ENCODE peak calls at places on chromosome 21, in five cellular contexts. V is A549, H is heart left ventricle, T is stomach, I is Peyer's patch. C is an unnamed sample. For H3K4me1, the result is how much of the 10 kb centered on the place peaks cover.

GRCh38 chr21:26070822-26071425 is 99.6 kb downstream of the APP start:
- DNase-seq in V (peak), H (no peak), T (no peak), I (no peak), C (no peak)

GRCh38 chr21:38997051-38997450 is 186.2 kb downstream of the PSMG1 start:
- DNase-seq in V (no peak), H (no peak), T (no peak), I (no peak), C (no peak)

GRCh38 chr21:37551406-37552355 is 185.1 kb downstream of the DYRK1A start:
- DNase-seq in V (no peak), H (no peak), T (peak), I (no peak), C (no peak)

GRCh38 chr21:36791150-36791549 is 92.2 kb downstream of the SIM2 start:
- DNase-seq in V (no peak), H (no peak), T (no peak), I (no peak), C (no peak)

GRCh38 chr21:27885296-27885711 is 918.4 kb upstream of the ADAMTS5 start:
- DNase-seq in V (no peak), H (peak), T (no peak), I (no peak), C (peak)

GRCh38 chr21:40383951-40384350 is 463.0 kb downstream of the DSCAM start:
- DNase-seq in V (no peak), H (no peak), T (no peak), I (no peak), C (no peak)

GRCh38 chr21:40658237-40658636 is 188.7 kb downstream of the DSCAM start:
- DNase-seq in V (no peak), H (no peak), T (no peak), I (no peak), C (no peak)

GRCh38 chr21:25986928-25987327 is 183.6 kb downstream of the APP start:
- DNase-seq in V (no peak), H (no peak), T (no peak), I (no peak), C (no peak)

GRCh38 chr21:39345440-39345839 is 3.4 kb downstream of the HMGN1 start:
- DNase-seq in V (no peak), H (no peak), T (no peak), I (no peak), C (no peak)

GRCh38 chr21:43928230-43928607 is 63.2 kb downstream of the AGPAT3 start:
- DNase-seq in V (no peak), H (peak), T (no peak), I (no peak), C (no peak)

GRCh38 chr21:39189857-39190604 is 6.8 kb upstream of the PSMG1 start:
- DNase-seq in V (no peak), H (no peak), T (no peak), I (no peak), C (no peak)

GRCh38 chr21:21715286-21715969 is 717.2 kb downstream of the NCAM2 start:
- DNase-seq in V (no peak), H (no peak), T (no peak), I (no peak), C (no peak)

DNA sequence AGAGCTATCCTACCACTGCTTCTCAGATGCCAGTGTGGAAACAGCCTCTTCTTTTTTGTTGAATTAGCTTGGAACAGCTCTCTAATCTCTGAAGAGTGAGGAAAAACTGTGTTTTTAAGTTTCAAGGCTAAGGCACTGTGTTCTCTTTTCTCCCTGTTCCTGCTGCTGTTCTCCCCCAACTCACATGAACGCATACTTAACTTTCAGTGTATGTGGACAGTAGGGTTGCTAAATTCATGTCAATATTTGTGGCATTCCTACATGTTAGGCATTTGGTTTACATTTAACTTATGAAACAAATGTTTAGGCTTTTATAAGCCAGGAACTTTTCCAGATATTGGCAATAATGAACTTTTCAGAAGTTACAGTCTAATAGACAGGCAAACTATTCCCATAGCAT is 6.8 kb downstream of the BACH1 start:
- DNase-seq in V (no peak), H (no peak), T (no peak), I (no peak), C (no peak)
- H3K4me1 ChIP-seq in V (under half), H (half or more), T (under half), I (under half), C (half or more)

GRCh38 chr21:29299046-29299905 is 554 bp downstream of the BACH1 start:
- DNase-seq in V (peak), H (peak), T (peak), I (peak), C (peak)
- TF ChIP-seq POLR2A in V (no peak), H (no peak), T (no peak), I (no peak), C (no peak)

DNA sequence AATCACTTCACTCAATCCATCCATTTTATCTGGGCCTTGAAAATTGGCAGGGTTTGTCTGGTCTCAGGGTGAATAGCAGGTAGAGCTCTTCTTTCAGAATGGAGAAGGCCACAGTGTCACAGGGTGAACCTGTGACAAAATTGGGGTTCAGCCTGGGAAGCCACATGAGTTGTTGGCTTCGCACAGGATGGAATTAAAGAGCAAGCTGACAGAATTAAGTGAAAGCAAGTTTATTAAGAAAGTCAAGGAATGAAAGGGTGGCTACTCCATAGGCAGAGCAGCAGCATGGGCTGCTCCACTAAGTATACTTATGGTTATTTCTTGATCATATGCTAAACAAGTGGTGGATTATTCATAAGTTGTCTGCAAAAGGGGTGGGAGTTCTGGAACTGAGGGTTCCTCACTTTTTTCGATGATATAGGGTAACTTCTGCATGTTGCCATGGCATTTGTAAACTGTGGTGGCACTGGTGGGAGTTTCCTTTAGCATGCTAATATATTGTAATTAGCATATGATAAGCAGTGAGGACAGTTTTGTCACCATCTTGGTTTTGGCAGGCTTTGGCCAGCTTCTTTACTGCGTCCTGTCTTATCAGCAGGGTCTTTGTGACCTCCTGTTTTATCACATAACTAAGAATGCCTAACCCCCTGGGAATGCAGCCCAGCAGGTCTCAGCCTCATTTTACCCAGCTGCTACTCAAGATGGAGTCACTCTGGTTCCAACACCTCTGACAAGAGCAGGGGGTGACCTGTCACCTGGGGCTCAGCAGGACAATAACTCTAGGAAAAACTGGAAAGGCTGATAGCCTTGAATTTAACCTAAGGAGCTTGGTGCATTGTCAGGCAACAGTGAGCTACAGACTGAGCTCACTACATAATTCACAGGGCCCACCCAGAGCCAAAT is 5.1 kb downstream of the IFNAR2 start:
- DNase-seq in V (no peak), H (no peak), T (no peak), I (no peak), C (no peak)
- H3K27ac ChIP-seq in V (no peak), H (peak), T (no peak), I (no peak), C (no peak)

GRCh38 chr21:45325206-45326168 is 37.8 kb upstream of the POFUT2 start:
- DNase-seq in V (no peak), H (peak), T (no peak), I (peak), C (no peak)

GRCh38 chr21:45324430-45325205 is 36.9 kb upstream of the POFUT2 start:
- DNase-seq in V (peak), H (peak), T (no peak), I (peak), C (peak)

GRCh38 chr21:45327458-45328197 is 39.9 kb upstream of the POFUT2 start:
- DNase-seq in V (no peak), H (peak), T (no peak), I (peak), C (no peak)

GRCh38 chr21:45326834-45327457 is 39.3 kb upstream of the POFUT2 start:
- DNase-seq in V (no peak), H (peak), T (no peak), I (peak), C (no peak)

GRCh38 chr21:45326169-45326833 is 38.6 kb upstream of the POFUT2 start:
- DNase-seq in V (no peak), H (peak), T (no peak), I (peak), C (no peak)
- H3K4me1 ChIP-seq in V (half or more), H (under half), T (under half), I (under half), C (under half)

GRCh38 chr21:41953249-41953830 is 478 bp downstream of the C2CD2 start:
- DNase-seq in V (no peak), H (peak), T (peak), I (peak), C (no peak)
- TF ChIP-seq POLR2A in V (no peak), H (no peak), T (no peak), I (no peak), C (peak)

DNA sequence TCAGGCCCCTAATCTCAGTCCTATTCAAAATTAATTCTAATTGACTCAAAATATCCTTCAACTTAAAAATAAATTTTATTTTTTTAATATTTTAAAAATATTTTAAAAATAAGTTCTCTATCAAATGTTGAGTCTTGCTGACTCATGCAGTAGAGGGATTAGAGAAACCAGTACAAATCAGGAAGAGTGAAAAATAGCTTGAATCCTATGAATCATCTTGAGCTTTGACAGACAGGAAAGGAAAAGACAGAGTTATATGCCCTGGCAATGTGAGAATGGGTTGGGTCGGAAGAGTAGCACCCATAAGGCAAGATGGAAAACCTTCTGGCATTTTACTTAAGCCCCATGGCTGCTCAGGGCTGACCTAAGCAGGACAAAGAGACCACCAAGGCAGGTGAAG is 346.6 kb upstream of the RUNX1 start:
- DNase-seq in V (no peak), H (no peak), T (no peak), I (no peak), C (no peak)
- H3K27ac ChIP-seq in V (no peak), H (no peak), T (no peak), I (no peak), C (no peak)